ENCODE peak calls at places on chromosome 20, in nine cellular contexts. B, M, F, G, J, H, E, I and V are unnamed samples.

GRCh38 chr20:36408219-36408618 is 102.1 kb downstream of the DLGAP4 start:
- DNase-seq in I (peak), G (no peak), F (no peak), B (peak), H (no peak), M (no peak), E (peak), J (peak), V (peak)

GRCh38 chr20:63976980-63977391 is 2.5 kb downstream of the SAMD10 start:
- DNase-seq in M (peak), G (no peak), F (no peak), J (no peak), B (no peak), H (no peak), E (no peak), I (no peak), V (no peak)

GRCh38 chr20:23857954-23858565 is 21.5 kb downstream of the CST5 start:
- DNase-seq in F (no peak), E (no peak), M (no peak), J (no peak), H (no peak), B (no peak), G (no peak), I (no peak), V (no peak)

GRCh38 chr20:63148696-63149095 is 67.2 kb downstream of the YTHDF1 start:
- DNase-seq in M (peak), J (peak), G (no peak), B (no peak), H (no peak), I (no peak), E (no peak), F (no peak), V (no peak)

GRCh38 chr20:3820901-3821727 is 767 bp downstream of the AP5S1 start:
- DNase-seq in E (no peak), J (no peak), M (no peak), I (no peak), F (no peak), G (no peak), H (no peak), B (no peak), V (no peak)

GRCh38 chr20:34058831-34059230 is 53.2 kb downstream of the EIF2S2 start:
- DNase-seq in B (no peak), G (no peak), J (no peak), M (no peak), H (no peak), I (no peak), E (no peak), F (no peak), V (no peak)

GRCh38 chr20:59650418-59650817 is 46.1 kb downstream of the PHACTR3 start:
- DNase-seq in I (no peak), J (no peak), E (no peak), G (no peak), H (no peak), M (no peak), B (no peak), F (no peak), V (no peak)

GRCh38 chr20:19937651-19938420 is 79.3 kb upstream of the NAA20 start:
- DNase-seq in B (no peak), M (no peak), H (no peak), I (no peak), G (no peak), E (no peak), F (no peak), J (no peak), V (no peak)

GRCh38 chr20:58708246-58708931 is 15.8 kb downstream of the NPEPL1 start:
- DNase-seq in I (no peak), B (no peak), H (no peak), E (peak), M (peak), F (no peak), J (peak), G (no peak), V (no peak)

GRCh38 chr20:46523696-46524328 is 10.5 kb upstream of the ZNF334 start:
- DNase-seq in B (peak), I (peak), M (no peak), F (no peak), E (no peak), G (no peak), J (no peak), H (no peak), V (peak)

GRCh38 chr20:8161262-8162071 is 29.4 kb downstream of the PLCB1 start:
- DNase-seq in B (no peak), G (no peak), J (peak), F (no peak), M (no peak), E (peak), H (no peak), I (no peak), V (no peak)

GRCh38 chr20:18639501-18639979 is 51.7 kb downstream of the DTD1 start:
- DNase-seq in E (no peak), J (no peak), F (no peak), H (no peak), M (no peak), G (no peak), I (no peak), B (no peak), V (no peak)

GRCh38 chr20:35601021-35601973 is 14.3 kb upstream of the SPAG4 start:
- DNase-seq in H (peak), E (peak), G (no peak), I (peak), F (peak), J (peak), M (peak), B (peak), V (no peak)

GRCh38 chr20:25278636-25279361 is 30.9 kb downstream of the PYGB start:
- DNase-seq in J (peak), H (no peak), G (no peak), M (peak), B (no peak), E (no peak), F (no peak), I (no peak), V (no peak)

GRCh38 chr20:43191946-43192847 is 2.5 kb upstream of the PTPRT start:
- DNase-seq in E (peak), J (peak), F (peak), B (peak), H (no peak), G (no peak), M (peak), I (peak), V (peak)

GRCh38 chr20:22430746-22431168 is 153.6 kb downstream of the FOXA2 start:
- DNase-seq in G (no peak), M (no peak), J (no peak), E (no peak), H (no peak), B (no peak), I (no peak), F (no peak), V (no peak)

GRCh38 chr20:57429579-57430202 is 38.5 kb downstream of the RBM38 start:
- DNase-seq in J (no peak), I (no peak), G (no peak), B (no peak), F (no peak), E (no peak), M (peak), H (no peak), V (no peak)

GRCh38 chr20:60680554-60680953 is 571.5 kb upstream of the CDH4 start:
- DNase-seq in I (no peak), H (no peak), M (no peak), E (no peak), G (no peak), B (no peak), F (no peak), J (no peak), V (no peak)

GRCh38 chr20:36467076-36467999 is 74.0 kb upstream of the MYL9 start:
- DNase-seq in I (peak), M (no peak), G (no peak), H (peak), B (no peak), F (peak), J (peak), E (peak), V (peak)

GRCh38 chr20:57440678-57441509 is 49.7 kb downstream of the RBM38 start:
- DNase-seq in H (no peak), G (no peak), F (no peak), M (peak), E (peak), I (peak), J (peak), B (peak), V (no peak)